ENCODE peak calls at places on chromosomes 7 and 10, in six cellular contexts. I is astrocyte, A is hepatic stellate cell, S is M059J, B is AG08395, P is SK-MEL-5. H is an unnamed sample.

GRCh38 chr10:44978570-44979280 is at the start of gene DEPP1:
- DNase-seq in S (peak; percentile 96), I (peak; percentile 88), A (peak; percentile 88), B (peak; percentile 79), P (peak; percentile 77), H (peak; percentile 91)

GRCh38 chr7:98254951-98255610 is 3.0 kb upstream of the TECPR1 start:
- DNase-seq in B (no peak), I (no peak), P (peak; percentile 79), S (peak; percentile 20), A (no peak), H (peak; percentile 39)

GRCh38 chr7:45177801-45178200 is 20.2 kb downstream of the RAMP3 start:
- DNase-seq in S (no peak), P (no peak), A (no peak), B (no peak), I (no peak), H (no peak)

GRCh38 chr7:151080522-151081169 is at the start of gene FASTK:
- DNase-seq in B (peak; percentile 95), S (peak; percentile 90), I (peak; percentile 79), A (peak; percentile 97), P (peak; percentile 95), H (peak; percentile 87)

GRCh38 chr10:48254745-48255144 is 19.8 kb downstream of the FRMPD2 start:
- DNase-seq in I (no peak), B (no peak), A (no peak), P (no peak), S (no peak), H (no peak)

GRCh38 chr10:117537436-117537903 is 5.1 kb upstream of the EMX2 start:
- DNase-seq in I (no peak), P (peak; percentile 9), A (peak; percentile 53), B (peak; percentile 66), S (no peak), H (peak; percentile 18)

GRCh38 chr10:8439040-8439439 is 384.6 kb downstream of the GATA3 start:
- DNase-seq in S (peak; percentile 50), P (no peak), A (no peak), I (no peak), B (no peak), H (no peak)

GRCh38 chr7:100602889-100603696 is 930 bp downstream of the PCOLCE start:
- DNase-seq in S (peak; percentile 87), P (no peak), A (peak; percentile 93), I (peak; percentile 76), B (peak; percentile 93), H (peak; percentile 87)

GRCh38 chr10:3858051-3858845 is 73.2 kb upstream of the KLF6 start:
- DNase-seq in B (no peak), S (no peak), I (no peak), P (no peak), A (no peak), H (no peak)

GRCh38 chr7:15684834-15685233 is 1.6 kb downstream of the MEOX2 start:
- DNase-seq in P (no peak), I (no peak), S (no peak), B (no peak), A (peak; percentile 6), H (no peak)

GRCh38 chr10:17062493-17063487 is 66.8 kb downstream of the CUBN start:
- DNase-seq in P (peak; percentile 80), S (peak; percentile 92), I (peak; percentile 92), A (peak; percentile 34), B (peak; percentile 83), H (peak; percentile 85)

GRCh38 chr10:275680-276079 is 140.4 kb downstream of the ZMYND11 start:
- DNase-seq in A (no peak), S (no peak), I (no peak), B (no peak), P (no peak), H (no peak)